ENCODE peak calls at places on chromosomes 5 and 9, in ten cellular contexts. W, B, C, R, K, X, V, Q, O and D are unnamed samples.

GRCh38 chr5:17203329-17204132 is 13.9 kb upstream of the BASP1 start:
- DNase-seq in C (no peak), K (no peak), B (no peak), W (peak; percentile 70), X (no peak), Q (peak; percentile 73), R (no peak), O (no peak), V (peak; percentile 66), D (no peak)

GRCh38 chr9:3977388-3977787 is 322.5 kb downstream of the GLIS3 start:
- DNase-seq in Q (no peak), O (no peak), V (no peak), B (no peak), X (no peak), K (no peak), R (no peak), C (no peak), W (no peak), D (no peak)

GRCh38 chr5:40796487-40796889 is 1.7 kb downstream of the PRKAA1 start:
- DNase-seq in K (no peak), R (no peak), V (no peak), W (no peak), C (no peak), Q (peak; percentile 54), B (no peak), X (no peak), O (no peak), D (no peak)

GRCh38 chr5:36073595-36074216 is 7.0 kb upstream of the UGT3A2 start:
- DNase-seq in X (no peak), K (no peak), C (no peak), R (no peak), O (no peak), W (peak; percentile 22), Q (no peak), V (no peak), B (no peak), D (no peak)

GRCh38 chr5:81147970-81148571 is 85.1 kb upstream of the CKMT2 start:
- DNase-seq in O (no peak), K (no peak), Q (no peak), R (no peak), V (no peak), B (no peak), W (no peak), X (no peak), C (no peak), D (no peak)

GRCh38 chr5:54040773-54041172 is 269.6 kb downstream of the ARL15 start:
- DNase-seq in R (no peak), W (no peak), Q (no peak), C (no peak), V (no peak), K (no peak), O (no peak), X (no peak), B (no peak), D (no peak)

GRCh38 chr5:104512063-104512798 is 949.6 kb upstream of the NUDT12 start:
- DNase-seq in C (no peak), K (no peak), X (no peak), O (no peak), W (no peak), Q (no peak), R (no peak), V (no peak), B (no peak), D (no peak)

GRCh38 chr5:146797683-146798082 is 80.9 kb downstream of the PPP2R2B start:
- DNase-seq in R (no peak), B (no peak), V (no peak), K (no peak), W (no peak), Q (no peak), O (no peak), X (no peak), C (no peak), D (no peak)

GRCh38 chr9:136831720-136832104 is 10.6 kb upstream of the AJM1 start:
- DNase-seq in O (peak; percentile 72), Q (no peak), R (no peak), W (no peak), X (no peak), K (no peak), B (no peak), C (no peak), V (no peak), D (no peak)

GRCh38 chr5:1511037-1511436 is 12.7 kb downstream of the LPCAT1 start:
- DNase-seq in W (no peak), O (peak; percentile 70), X (no peak), V (no peak), C (no peak), R (peak; percentile 10), Q (no peak), B (no peak), K (peak; percentile 36), D (peak; percentile 21)

GRCh38 chr5:155508673-155509072 is 495.1 kb downstream of the KIF4B start:
- DNase-seq in V (no peak), R (no peak), C (no peak), K (no peak), O (no peak), X (no peak), B (no peak), Q (no peak), W (no peak), D (no peak)

GRCh38 chr9:34988218-34989055 is 1.1 kb upstream of the DNAJB5 start:
- DNase-seq in O (peak; percentile 88), R (peak; percentile 64), B (no peak), W (no peak), V (no peak), K (no peak), X (no peak), Q (no peak), C (no peak), D (no peak)

GRCh38 chr5:112228672-112229071 is 190.4 kb downstream of the EPB41L4A start:
- DNase-seq in R (peak; percentile 80), Q (peak; percentile 95), B (peak; percentile 30), X (no peak), K (no peak), V (peak; percentile 9), W (no peak), O (peak; percentile 96), C (peak; percentile 84), D (no peak)

GRCh38 chr9:109001275-109001676 is 12.0 kb downstream of the CTNNAL1 start:
- DNase-seq in C (no peak), X (no peak), K (no peak), R (no peak), W (no peak), O (no peak), V (peak; percentile 60), Q (peak; percentile 74), B (no peak), D (no peak)

GRCh38 chr9:2340046-2340760 is 281.4 kb upstream of the VLDLR start:
- DNase-seq in K (no peak), X (no peak), R (no peak), O (no peak), W (no peak), B (peak; percentile 59), Q (no peak), V (no peak), C (no peak), D (no peak)

GRCh38 chr9:137743695-137744094 is 124.9 kb downstream of the EHMT1 start:
- DNase-seq in B (no peak), W (no peak), V (no peak), Q (no peak), O (peak; percentile 45), K (no peak), C (no peak), R (no peak), X (no peak), D (no peak)

GRCh38 chr5:85077581-85077980 is 692.9 kb upstream of the EDIL3 start:
- DNase-seq in R (no peak), Q (no peak), W (no peak), V (no peak), C (no peak), B (no peak), K (no peak), X (no peak), O (no peak), D (no peak)

GRCh38 chr5:52007230-52007858 is 624.1 kb downstream of the ISL1 start:
- DNase-seq in B (no peak), V (peak; percentile 12), R (no peak), K (no peak), C (no peak), O (no peak), X (no peak), W (no peak), Q (no peak), D (no peak)
- TF ChIP-seq CTCF in B (peak; percentile 80), V (peak; percentile 71), R (peak; percentile 65), K (no peak), C (no peak), O (peak; percentile 64), X (peak; percentile 62), W (peak; percentile 65), Q (peak; percentile 76), D (no peak)

DNA sequence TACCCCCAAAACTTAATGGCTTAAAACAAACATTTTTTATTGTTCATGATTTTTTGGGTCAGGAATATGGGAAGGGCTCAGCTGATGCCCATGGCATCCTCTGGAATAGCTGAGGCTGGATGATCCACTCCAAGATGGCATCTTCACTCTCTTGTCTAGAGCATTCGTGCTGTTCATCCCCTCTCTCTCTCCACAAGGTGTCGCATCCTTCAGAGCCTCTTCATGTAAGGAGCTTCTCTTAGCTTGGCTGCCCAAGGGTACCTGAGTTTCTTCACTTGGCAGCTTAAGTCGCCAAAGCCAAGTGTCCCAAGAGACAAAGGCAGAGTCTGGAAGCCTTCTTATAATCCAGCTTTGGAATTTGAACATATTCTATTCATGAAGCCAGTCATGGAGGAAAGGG is 294.7 kb downstream of the CHSY3 start:
- DNase-seq in W (peak; percentile 7), O (no peak), K (no peak), C (no peak), X (peak; percentile 1), B (no peak), R (no peak), V (no peak), Q (no peak), D (no peak)
- TF ChIP-seq CTCF in W (no peak), O (no peak), K (no peak), C (no peak), X (peak; percentile 47), B (peak; percentile 62), R (no peak), V (peak; percentile 28), Q (peak; percentile 22), D (no peak)

GRCh38 chr9:122159026-122159924 is at the start of the genes MORN5 and NDUFA8:
- DNase-seq in O (peak; percentile 98), W (peak; percentile 99), Q (peak; percentile 81), K (peak; percentile 96), B (peak; percentile 85), R (peak; percentile 97), C (peak; percentile 96), V (peak; percentile 90), X (peak; percentile 92), D (peak; percentile 93)
- TF ChIP-seq CTCF in O (no peak), W (no peak), Q (no peak), K (no peak), B (no peak), R (no peak), C (peak; percentile 18), V (no peak), X (peak; percentile 6), D (no peak)

DNA sequence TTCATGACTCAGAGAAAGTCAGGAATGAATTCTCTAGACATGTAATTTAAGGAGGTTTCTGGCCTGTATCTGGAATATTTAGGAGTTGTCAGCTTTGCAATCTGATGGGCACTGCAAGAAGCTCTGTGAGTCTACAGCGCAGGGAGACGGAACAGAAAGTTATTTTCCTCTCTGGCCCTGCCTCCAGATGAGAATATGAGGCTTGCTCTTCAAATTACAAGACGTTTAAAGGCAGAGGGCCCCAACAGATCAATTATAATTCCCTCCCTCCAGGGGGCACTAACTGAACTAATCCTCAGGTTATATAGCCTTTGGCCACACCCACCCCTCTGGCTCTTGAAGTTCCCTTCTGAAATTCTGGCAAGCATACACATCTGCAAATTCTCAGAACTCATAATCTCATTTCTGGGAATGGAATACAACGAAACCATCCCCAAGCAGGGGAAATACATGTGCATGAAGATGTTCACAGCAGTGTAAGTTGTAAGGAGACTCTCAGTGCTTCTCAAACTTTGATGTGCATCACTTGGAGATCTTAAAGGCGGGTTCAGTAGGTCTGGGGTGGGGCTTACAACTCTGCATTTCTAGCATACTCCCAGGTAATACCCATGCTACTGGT is 307.6 kb downstream of the CWC27 start:
- DNase-seq in O (no peak), X (peak; percentile 16), W (peak; percentile 54), K (peak; percentile 51), R (no peak), C (no peak), Q (no peak), V (no peak), B (no peak), D (no peak)
- TF ChIP-seq CTCF in O (no peak), X (peak; percentile 44), W (peak; percentile 35), K (peak; percentile 55), R (peak; percentile 48), C (no peak), Q (peak; percentile 43), V (peak; percentile 15), B (peak; percentile 51), D (no peak)